ENCODE peak calls at places on chromosomes 1 and 21, in five cellular contexts. L is GM12878, H is A549, J is HepG2, V is endothelial cell of umbilical vein. T is an unnamed sample.

GRCh38 chr1:96041470-96041869 is 680.1 kb upstream of the PTBP2 start:
- DNase-seq in L (no peak), H (no peak), V (no peak), J (no peak), T (no peak)

GRCh38 chr1:22133928-22134324 is 9.0 kb downstream of the WNT4 start:
- DNase-seq in J (no peak), L (no peak), V (no peak), H (no peak), T (no peak)

GRCh38 chr21:29704719-29705118 is 235.1 kb downstream of the GRIK1 start:
- DNase-seq in V (no peak), L (no peak), H (no peak), J (no peak), T (no peak)

GRCh38 chr1:16073490-16074104 is at the start of gene FAM131C:
- DNase-seq in H (peak), V (no peak), L (no peak), J (no peak), T (peak)

GRCh38 chr1:59443355-59443754 is 146.5 kb downstream of the FGGY start:
- DNase-seq in V (no peak), H (no peak), L (no peak), J (no peak), T (no peak)

GRCh38 chr1:113388621-113389355 is 1.5 kb upstream of the MAGI3 start:
- DNase-seq in V (peak), L (no peak), J (peak), H (peak), T (peak)

GRCh38 chr1:150976879-150977694 is 2.5 kb upstream of the CERS2 start:
- DNase-seq in J (peak), L (no peak), V (peak), H (peak), T (peak)

GRCh38 chr1:100250264-100250663 is 630 bp upstream of the DBT start:
- DNase-seq in J (no peak), L (no peak), V (no peak), H (no peak), T (no peak)

GRCh38 chr1:93080424-93080823 is 1.3 kb downstream of the MTF2 start:
- DNase-seq in H (peak), J (peak), L (peak), V (peak), T (peak)

GRCh38 chr21:29453511-29453910 is 154.8 kb downstream of the BACH1 start:
- DNase-seq in V (no peak), L (no peak), J (no peak), H (no peak), T (peak)

GRCh38 chr1:15413563-15414449 is 4.1 kb downstream of the EFHD2 start:
- DNase-seq in H (no peak), J (no peak), V (no peak), L (no peak), T (no peak)

GRCh38 chr1:30977105-30977504 is 68.5 kb upstream of the SDC3 start:
- DNase-seq in V (no peak), J (peak), H (peak), L (no peak), T (no peak)
- TF ChIP-seq CTCF in V (no peak), J (no peak), H (no peak), L (no peak), T (no peak)

GRCh38 chr1:89633745-89634625 is 1.1 kb downstream of the LRRC8C start:
- DNase-seq in H (peak), V (peak), L (no peak), J (no peak), T (peak)
- TF ChIP-seq MYC in H (no peak), V (no peak), L (no peak), J (no peak), T (no peak)

GRCh38 chr1:227855687-227856086 is 40.2 kb downstream of the PRSS38 start:
- DNase-seq in H (no peak), V (no peak), J (no peak), L (no peak), T (no peak)
- TF ChIP-seq CTCF in H (no peak), V (no peak), J (no peak), L (no peak), T (no peak)

DNA sequence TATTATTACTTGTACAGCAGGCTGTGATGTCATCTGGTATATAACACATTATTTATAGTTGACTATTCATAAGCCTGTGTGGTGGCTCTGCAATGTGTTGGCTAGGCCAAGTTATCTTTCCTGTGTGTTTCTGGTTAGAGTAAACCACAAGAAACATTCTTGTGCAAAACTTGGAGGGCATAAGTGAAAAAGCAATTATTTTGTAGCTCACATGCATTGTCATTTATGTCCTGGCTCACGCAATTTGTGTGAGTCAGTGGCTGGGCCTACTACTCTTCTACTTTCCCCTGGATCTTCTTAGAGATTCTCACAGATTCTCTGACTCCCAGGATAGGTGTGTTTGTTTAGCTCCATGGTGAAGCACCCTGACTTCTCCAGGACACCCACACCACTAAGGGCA is 59.3 kb downstream of the PTGS2 start:
- DNase-seq in L (peak), V (no peak), H (no peak), J (no peak), T (peak)
- TF ChIP-seq MYC in L (no peak), V (no peak), H (no peak), J (no peak), T (no peak)

T was measured in NB4.